ENCODE peak calls at places on chromosomes 12 and 14, in four cellular contexts. O is colonic mucosa, I is IMR-90, Q is kidney. E is an unnamed sample.

GRCh38 chr12:108722992-108723766 is 8.1 kb downstream of the CORO1C start:
- DNase-seq in O (no peak), I (peak), Q (no peak), E (peak)

GRCh38 chr14:53032161-53032803 is 81.4 kb upstream of the FERMT2 start:
- DNase-seq in O (peak), I (peak), Q (no peak), E (peak)

GRCh38 chr12:2335109-2335508 is 282.3 kb downstream of the CACNA1C start:
- DNase-seq in O (no peak), I (no peak), Q (no peak), E (no peak)

GRCh38 chr12:30908389-30909087 is 18.0 kb upstream of the TSPAN11 start:
- DNase-seq in O (no peak), I (peak), Q (no peak), E (peak)

GRCh38 chr12:130981156-130981789 is 27.6 kb downstream of the ADGRD1 start:
- DNase-seq in O (no peak), I (no peak), Q (no peak), E (no peak)

GRCh38 chr12:113803829-113804140 is 162.3 kb downstream of the RBM19 start:
- DNase-seq in O (no peak), I (no peak), Q (no peak), E (no peak)

GRCh38 chr12:124109760-124110159 is 136.7 kb downstream of the ZNF664 start:
- DNase-seq in O (no peak), I (peak), Q (no peak), E (no peak)

GRCh38 chr12:24902521-24903304 is 46.2 kb downstream of the BCAT1 start:
- DNase-seq in O (no peak), I (no peak), Q (peak), E (peak)

GRCh38 chr14:104423224-104423681 is 156.3 kb upstream of the C14orf180 start:
- DNase-seq in O (no peak), I (no peak), Q (no peak), E (no peak)

GRCh38 chr14:54532111-54533012 is 22.7 kb downstream of the CGRRF1 start:
- DNase-seq in O (no peak), I (no peak), Q (no peak), E (no peak)

GRCh38 chr12:88935856-88936255 is 355.6 kb upstream of the KITLG start:
- DNase-seq in O (no peak), I (peak), Q (no peak), E (peak)

GRCh38 chr14:32693114-32693513 is 245.6 kb upstream of the NPAS3 start:
- DNase-seq in O (no peak), I (peak), Q (no peak), E (peak)

GRCh38 chr14:63632932-63633514 is 8.6 kb downstream of the WDR89 start:
- DNase-seq in O (no peak), I (peak), Q (no peak), E (peak)

GRCh38 chr14:32311294-32312009 is 17.6 kb upstream of the AKAP6 start:
- DNase-seq in O (no peak), I (no peak), Q (no peak), E (no peak)

GRCh38 chr14:67514203-67514607 is 18.9 kb upstream of the PLEKHH1 start:
- DNase-seq in O (peak), I (no peak), Q (no peak), E (no peak)

GRCh38 chr12:46942579-46942978 is 116.8 kb upstream of the SLC38A4 start:
- DNase-seq in O (no peak), I (peak), Q (no peak), E (peak)

GRCh38 chr12:46944104-46944503 is 118.3 kb upstream of the SLC38A4 start:
- DNase-seq in O (no peak), I (peak), Q (no peak), E (peak)

GRCh38 chr12:46944771-46945170 is 119.0 kb upstream of the SLC38A4 start:
- DNase-seq in O (no peak), I (no peak), Q (no peak), E (no peak)

GRCh38 chr12:46946137-46946536 is 120.3 kb upstream of the SLC38A4 start:
- DNase-seq in O (no peak), I (peak), Q (no peak), E (no peak)

GRCh38 chr12:46945591-46945990 is 119.8 kb upstream of the SLC38A4 start:
- DNase-seq in O (no peak), I (no peak), Q (no peak), E (no peak)
- TF ChIP-seq CTCF in O (no peak), I (no peak), Q (no peak), E (no peak)

GRCh38 chr12:26123482-26123980 is 1.3 kb downstream of the BHLHE41 start:
- DNase-seq in O (no peak), I (peak), Q (no peak), E (no peak)
- H3K4me3 ChIP-seq in O (peak), I (peak), Q (peak), E (peak)

GRCh38 chr14:36502558-36503508 is 17.2 kb downstream of the NKX2-1 start:
- DNase-seq in O (no peak), I (no peak), Q (no peak), E (no peak)

GRCh38 chr14:36505193-36505815 is 14.7 kb downstream of the NKX2-1 start:
- DNase-seq in O (no peak), I (no peak), Q (peak), E (no peak)

GRCh38 chr14:36505892-36506731 is 13.9 kb downstream of the NKX2-1 start:
- DNase-seq in O (no peak), I (no peak), Q (peak), E (no peak)

GRCh38 chr14:36504805-36505192 is 15.2 kb downstream of the NKX2-1 start:
- DNase-seq in O (no peak), I (no peak), Q (no peak), E (no peak)

GRCh38 chr14:36503771-36504741 is 16.0 kb downstream of the NKX2-1 start:
- DNase-seq in O (no peak), I (no peak), Q (peak), E (no peak)
- TF ChIP-seq CTCF in O (no peak), I (no peak), Q (no peak), E (no peak)

DNA sequence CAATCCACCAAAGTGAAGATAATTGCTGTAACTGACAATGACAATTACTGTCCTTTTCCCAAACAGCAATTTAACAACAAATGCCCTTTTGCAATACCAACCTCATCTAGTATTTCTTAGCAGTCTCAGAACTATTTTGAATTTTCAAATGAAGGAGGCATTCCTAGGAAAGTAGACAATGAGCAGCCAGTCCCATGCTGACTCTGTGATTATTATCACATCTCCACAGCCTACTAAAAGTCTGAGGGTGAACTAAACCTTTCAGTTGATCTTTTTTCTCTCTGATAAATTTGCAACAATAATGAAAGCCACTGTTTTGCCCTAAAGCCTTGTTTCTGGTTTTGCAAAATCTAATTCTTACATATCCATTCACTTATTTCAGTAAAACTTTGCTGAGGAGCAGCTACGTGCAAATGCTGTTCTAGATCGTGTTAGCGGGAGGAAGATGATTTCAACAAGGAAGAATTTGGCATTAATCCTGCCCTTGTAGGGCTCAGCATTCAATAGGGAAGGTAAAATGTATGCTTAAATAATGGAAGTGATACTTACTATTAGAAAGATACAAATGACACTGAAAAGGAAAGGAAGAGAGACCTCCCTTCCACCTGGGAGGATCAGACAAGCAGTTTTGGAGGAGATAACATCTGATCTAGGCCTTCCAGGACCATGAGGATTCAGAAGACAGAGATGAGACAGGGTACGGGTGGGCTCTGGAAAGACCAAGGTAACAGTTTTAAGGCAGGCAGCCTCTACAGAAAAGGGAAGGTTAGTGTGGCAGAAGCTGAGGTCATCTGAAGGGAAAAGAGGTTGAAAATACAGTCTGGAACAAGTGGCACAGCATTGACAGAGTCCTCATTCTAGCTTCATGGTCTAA is 47.4 kb downstream of the SLC38A1 start:
- DNase-seq in O (no peak), I (peak), Q (no peak), E (peak)
- H3K4me3 ChIP-seq in O (no peak), I (no peak), Q (no peak), E (no peak)

DNA sequence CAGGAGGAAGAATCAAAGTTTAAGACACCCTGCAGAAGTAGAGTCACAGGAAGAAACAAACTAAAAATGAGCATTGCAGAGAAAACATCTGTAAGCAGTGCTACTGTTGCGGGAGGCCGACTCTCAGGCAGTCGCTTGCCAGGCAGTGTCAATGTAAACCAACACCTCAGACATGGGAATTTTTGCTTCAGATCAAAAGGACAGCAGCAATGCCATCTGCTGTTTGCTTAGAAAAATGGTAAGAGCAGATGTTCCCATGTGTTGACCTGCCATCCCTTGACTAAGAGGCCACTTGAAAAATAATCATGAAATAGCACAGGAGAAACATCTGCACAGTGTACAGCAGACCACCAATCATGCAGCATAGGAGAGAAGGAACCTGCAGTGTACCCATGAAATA is 196.6 kb downstream of the SLC25A21 start:
- DNase-seq in O (no peak), I (peak), Q (no peak), E (no peak)
- TF ChIP-seq CTCF in O (no peak), I (no peak), Q (no peak), E (no peak)

DNA sequence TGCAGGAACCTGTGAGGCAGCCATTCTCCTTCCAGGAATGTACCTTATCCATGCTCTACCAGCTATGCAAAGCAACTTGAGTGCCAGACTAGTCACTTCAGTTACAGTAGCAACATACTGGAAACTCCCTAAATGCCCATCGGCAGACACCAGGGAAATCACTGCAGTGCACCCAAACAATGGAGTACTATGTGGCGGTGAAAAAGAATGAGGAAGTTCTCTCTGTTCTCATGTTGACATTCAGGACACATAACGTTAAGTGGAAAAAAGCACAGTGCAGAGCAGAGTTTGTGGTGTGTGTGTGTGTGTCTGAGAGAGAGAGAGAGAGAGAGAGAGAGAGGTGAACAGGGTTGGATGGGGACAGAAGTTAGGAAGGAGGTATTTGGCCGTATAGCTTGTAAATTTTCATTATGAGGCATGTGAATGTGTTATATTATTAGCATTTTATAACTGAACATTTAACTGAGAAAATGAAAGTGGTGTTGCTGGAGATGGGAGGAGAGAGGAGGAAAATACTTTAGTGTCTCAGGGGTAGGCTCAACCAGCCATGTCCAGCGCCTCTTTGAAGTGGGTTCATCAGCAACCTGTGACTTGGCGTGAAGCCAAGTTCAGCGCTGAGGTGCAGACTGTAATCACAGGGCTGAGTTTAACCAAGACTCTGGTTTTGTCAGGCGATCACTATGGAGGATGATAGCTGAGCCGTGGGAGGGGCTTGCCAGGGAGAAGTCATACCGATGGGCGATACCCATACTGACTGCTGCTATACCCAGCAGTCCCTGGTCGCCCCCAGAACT is 17.3 kb downstream of the TNFAIP2 start:
- DNase-seq in O (no peak), I (no peak), Q (peak), E (no peak)
- H3K4me3 ChIP-seq in O (no peak), I (no peak), Q (no peak), E (no peak)

GRCh38 chr14:85852900-85853299 is 323.0 kb downstream of the FLRT2 start:
- DNase-seq in O (no peak), I (no peak), Q (no peak), E (no peak)
- TF ChIP-seq CTCF in O (no peak), I (no peak), Q (no peak), E (no peak)

DNA sequence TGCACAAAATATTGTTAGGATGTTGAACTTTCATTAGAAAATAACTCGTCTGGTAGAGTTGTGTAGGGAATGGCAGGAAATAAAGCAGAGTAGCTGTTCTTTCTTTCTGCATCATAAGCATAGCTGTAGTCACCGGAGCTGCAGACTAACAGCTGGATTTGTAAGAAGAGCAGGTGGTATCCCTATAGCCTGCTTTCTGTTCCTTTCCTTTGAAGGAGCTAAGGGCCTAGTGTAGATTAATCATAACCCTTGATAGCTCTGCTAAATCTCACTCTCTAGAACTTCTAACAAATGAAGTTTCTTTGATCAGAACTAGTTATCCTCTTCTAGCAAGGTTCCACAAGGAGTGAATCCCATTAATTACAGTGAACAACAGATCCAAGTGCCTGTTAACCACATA is 3.5 kb downstream of the LMO3 start:
- DNase-seq in O (no peak), I (no peak), Q (no peak), E (no peak)
- H3K4me3 ChIP-seq in O (no peak), I (no peak), Q (no peak), E (no peak)